ENCODE peak calls at places on chromosomes 13 and 19, in four cellular contexts. One of them, this sample, is unnamed.

GRCh38 chr13:108734676-108735075 is 105.3 kb downstream of the MYO16 start:
- DNase-seq in left lung: no peak
- DNase-seq in SK-N-SH: no peak
- DNase-seq in neural crest cell: no peak
- DNase-seq in this sample: no peak

GRCh38 chr13:85508683-85509329 is 290.4 kb downstream of the SLITRK6 start:
- DNase-seq in left lung: no peak
- DNase-seq in SK-N-SH: no peak
- DNase-seq in neural crest cell: no peak
- DNase-seq in this sample: no peak

GRCh38 chr13:62418872-62419271 is 1003.2 kb upstream of the PCDH20 start:
- DNase-seq in left lung: no peak
- DNase-seq in SK-N-SH: no peak
- DNase-seq in neural crest cell: no peak
- DNase-seq in this sample: no peak

GRCh38 chr19:39997595-39998216 is 846 bp downstream of the ZNF546 start:
- DNase-seq in left lung: no peak
- DNase-seq in SK-N-SH: peak; percentile 37
- DNase-seq in neural crest cell: no peak
- DNase-seq in this sample: no peak

GRCh38 chr13:110185696-110186095 is 121.3 kb downstream of the COL4A1 start:
- DNase-seq in left lung: no peak
- DNase-seq in SK-N-SH: no peak
- DNase-seq in neural crest cell: no peak
- DNase-seq in this sample: no peak

GRCh38 chr13:54226866-54227265 is 1198.3 kb downstream of the OLFM4 start:
- DNase-seq in left lung: no peak
- DNase-seq in SK-N-SH: no peak
- DNase-seq in neural crest cell: peak; percentile 12
- DNase-seq in this sample: no peak

GRCh38 chr13:40061466-40062450 is 406.3 kb downstream of the COG6 start:
- DNase-seq in left lung: no peak
- DNase-seq in SK-N-SH: no peak
- DNase-seq in neural crest cell: no peak
- DNase-seq in this sample: no peak

GRCh38 chr19:16252459-16253205 is 54.9 kb downstream of the AP1M1 start:
- DNase-seq in left lung: peak; percentile 76
- DNase-seq in SK-N-SH: peak; percentile 35
- DNase-seq in neural crest cell: no peak
- DNase-seq in this sample: peak; percentile 73

GRCh38 chr19:47226426-47227346 is 4.3 kb downstream of the BBC3 start:
- DNase-seq in left lung: peak; percentile 94
- DNase-seq in SK-N-SH: peak; percentile 60
- DNase-seq in neural crest cell: no peak
- DNase-seq in this sample: peak; percentile 90

GRCh38 chr19:47095707-47096704 is 17.6 kb downstream of the ZC3H4 start:
- DNase-seq in left lung: peak; percentile 90
- DNase-seq in SK-N-SH: no peak
- DNase-seq in neural crest cell: no peak
- DNase-seq in this sample: no peak

GRCh38 chr13:56988543-56988942 is 152.2 kb upstream of the PRR20A start:
- DNase-seq in left lung: no peak
- DNase-seq in SK-N-SH: no peak
- DNase-seq in neural crest cell: no peak
- DNase-seq in this sample: no peak

GRCh38 chr13:39602614-39603366 is at the start of gene LHFPL6:
- DNase-seq in left lung: peak; percentile 92
- DNase-seq in SK-N-SH: peak; percentile 88
- DNase-seq in neural crest cell: peak; percentile 73
- DNase-seq in this sample: peak; percentile 59

GRCh38 chr13:48776396-48776795 is 122.7 kb downstream of the CYSLTR2 start:
- DNase-seq in left lung: no peak
- DNase-seq in SK-N-SH: no peak
- DNase-seq in neural crest cell: no peak
- DNase-seq in this sample: no peak

GRCh38 chr19:426725-427445 is 17.9 kb upstream of the C2CD4C start:
- DNase-seq in left lung: peak; percentile 79
- DNase-seq in SK-N-SH: peak; percentile 89
- DNase-seq in neural crest cell: no peak
- DNase-seq in this sample: no peak

GRCh38 chr13:32791545-32792172 is 205.4 kb downstream of the PDS5B start:
- DNase-seq in left lung: no peak
- DNase-seq in SK-N-SH: no peak
- DNase-seq in neural crest cell: no peak
- DNase-seq in this sample: no peak

GRCh38 chr13:94248454-94249233 is 230.8 kb downstream of the DCT start:
- DNase-seq in left lung: no peak
- DNase-seq in SK-N-SH: no peak
- DNase-seq in neural crest cell: no peak
- DNase-seq in this sample: no peak

GRCh38 chr13:43785681-43786471 is 896 bp downstream of the ENOX1 start:
- DNase-seq in left lung: peak; percentile 83
- DNase-seq in SK-N-SH: peak; percentile 89
- DNase-seq in neural crest cell: peak; percentile 48
- DNase-seq in this sample: no peak

GRCh38 chr13:98466634-98467236 is 110.2 kb downstream of the STK24 start:
- DNase-seq in left lung: no peak
- DNase-seq in SK-N-SH: peak; percentile 68
- DNase-seq in neural crest cell: peak; percentile 70
- DNase-seq in this sample: no peak

DNA sequence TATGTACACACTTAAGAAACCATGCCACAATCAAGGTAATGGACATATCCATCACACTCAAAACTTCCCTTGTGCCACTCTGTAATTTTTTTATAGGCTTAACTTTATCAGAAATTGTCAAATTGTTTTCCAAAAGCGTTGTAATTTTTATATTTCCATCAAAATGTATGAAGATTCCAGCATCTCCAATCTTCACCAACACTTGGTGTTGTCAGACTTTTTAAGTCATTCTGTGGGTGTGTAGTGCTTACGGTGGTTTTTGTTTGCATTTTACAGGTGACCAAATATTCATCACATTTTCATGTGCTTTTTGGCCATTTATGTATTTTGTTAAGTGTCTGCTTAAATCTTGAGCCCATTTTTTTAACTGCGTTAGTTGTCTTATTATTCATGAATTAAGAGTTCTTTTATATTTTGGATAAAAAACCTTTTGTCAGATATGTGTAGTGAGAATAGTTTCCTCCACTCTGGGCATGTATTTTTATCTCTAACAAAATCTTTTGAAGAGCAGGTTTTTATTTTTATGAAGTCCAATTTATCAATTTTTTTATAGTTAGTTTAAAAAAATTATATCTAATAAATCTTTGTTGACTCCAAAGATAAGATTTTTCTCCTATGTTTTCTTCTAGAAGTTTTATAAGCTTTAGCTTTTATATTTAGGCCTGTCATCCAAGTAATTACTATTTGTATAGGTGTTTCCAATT is 4.6 kb upstream of the ZNF45 start:
- DNase-seq in left lung: no peak
- DNase-seq in SK-N-SH: no peak
- DNase-seq in neural crest cell: no peak
- DNase-seq in this sample: no peak
- TF ChIP-seq CTCF in left lung: no peak
- TF ChIP-seq CTCF in SK-N-SH: no peak
- TF ChIP-seq CTCF in neural crest cell: no peak
- TF ChIP-seq CTCF in this sample: no peak

GRCh38 chr19:55210120-55210493 is 806 bp upstream of the PTPRH start:
- DNase-seq in left lung: no peak
- DNase-seq in SK-N-SH: no peak
- DNase-seq in neural crest cell: no peak
- DNase-seq in this sample: no peak
- TF ChIP-seq CTCF in left lung: no peak
- TF ChIP-seq CTCF in SK-N-SH: no peak
- TF ChIP-seq CTCF in neural crest cell: no peak
- TF ChIP-seq CTCF in this sample: no peak

DNA sequence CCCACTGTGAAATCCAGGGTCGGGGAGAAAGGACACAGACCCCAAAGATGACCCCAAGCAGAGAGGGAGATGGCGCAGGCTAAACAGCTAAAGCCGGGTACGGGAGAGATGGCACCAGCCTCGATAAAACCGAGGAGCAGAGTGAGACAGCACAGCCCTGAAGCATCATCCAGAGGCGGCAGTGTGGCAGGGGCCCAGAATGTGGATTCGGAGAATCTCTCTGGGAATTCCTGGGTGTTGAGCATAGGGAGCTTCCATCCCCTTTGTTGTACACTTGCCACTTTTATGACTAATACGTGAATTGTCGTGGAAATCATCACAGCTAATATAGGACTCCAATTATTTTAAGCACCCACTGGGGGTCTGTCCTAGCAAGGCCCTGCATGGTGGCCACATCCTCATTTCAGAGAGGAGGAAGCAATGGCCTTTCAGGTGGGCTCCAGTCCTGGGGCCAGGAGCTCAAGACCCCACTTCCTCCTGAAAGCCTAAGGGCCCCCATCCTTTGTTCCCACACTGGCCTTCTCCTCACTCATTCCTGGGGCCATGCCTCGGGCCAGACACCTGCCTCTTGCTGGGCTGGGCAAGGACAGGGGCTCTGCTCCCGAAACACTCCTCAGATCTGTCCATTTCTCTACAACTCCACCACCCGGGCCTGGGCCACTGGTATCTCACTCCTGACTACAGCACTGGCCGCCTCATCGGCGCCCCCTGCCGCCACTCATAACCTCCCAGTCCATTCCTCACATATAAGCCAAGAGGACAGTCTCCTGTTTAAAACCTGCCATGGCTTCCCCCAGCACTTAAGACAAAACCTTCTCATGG is 29.3 kb upstream of the ATP1A3 start:
- DNase-seq in left lung: no peak
- DNase-seq in SK-N-SH: peak; percentile 63
- DNase-seq in neural crest cell: peak; percentile 24
- DNase-seq in this sample: no peak
- TF ChIP-seq CTCF in left lung: no peak
- TF ChIP-seq CTCF in SK-N-SH: peak; percentile 43
- TF ChIP-seq CTCF in neural crest cell: peak; percentile 47
- TF ChIP-seq CTCF in this sample: peak; percentile 40

DNA sequence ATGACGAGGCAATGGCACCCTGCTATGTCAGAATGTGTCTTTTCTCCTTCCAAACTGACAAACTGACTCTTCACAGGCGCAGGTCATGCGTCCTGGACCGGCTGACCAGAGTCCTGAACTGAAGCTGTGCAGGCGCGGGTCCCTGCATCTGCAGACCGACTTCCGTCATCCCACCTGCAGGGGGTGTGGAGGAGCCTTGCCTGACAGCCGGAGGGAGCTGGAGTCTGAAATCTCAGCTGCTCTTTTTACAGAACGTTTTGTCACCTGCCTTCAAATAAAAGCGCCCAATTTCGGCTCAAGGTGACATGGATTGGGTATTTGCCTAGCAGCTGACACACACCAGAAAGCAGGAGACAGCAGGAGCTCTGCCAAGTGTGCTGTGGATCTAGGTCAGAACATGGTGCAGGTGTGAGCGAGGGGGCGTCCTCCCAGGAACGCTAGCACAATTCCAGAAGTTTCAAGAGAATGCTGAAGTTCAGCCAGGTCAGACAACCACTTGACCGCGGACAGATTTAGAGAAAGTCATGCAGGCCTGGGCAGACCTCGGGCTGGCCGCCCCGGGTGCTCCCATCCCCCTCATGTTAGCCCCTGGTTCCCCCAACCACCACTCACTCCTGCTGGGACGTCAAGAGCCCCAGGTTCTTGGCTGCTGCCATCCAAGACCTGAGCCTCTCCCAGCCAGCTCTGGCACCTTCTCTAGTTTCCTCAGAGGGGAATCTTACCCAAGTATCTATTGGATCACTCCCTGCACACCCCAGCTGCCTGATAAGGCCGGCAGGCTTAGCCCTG is 32.8 kb downstream of the ELL start:
- DNase-seq in left lung: no peak
- DNase-seq in SK-N-SH: peak; percentile 78
- DNase-seq in neural crest cell: peak; percentile 53
- DNase-seq in this sample: no peak
- TF ChIP-seq CTCF in left lung: no peak
- TF ChIP-seq CTCF in SK-N-SH: peak; percentile 26
- TF ChIP-seq CTCF in neural crest cell: peak; percentile 54
- TF ChIP-seq CTCF in this sample: peak; percentile 4

GRCh38 chr19:57668635-57669034 is at the start of gene ZSCAN4:
- DNase-seq in left lung: no peak
- DNase-seq in SK-N-SH: no peak
- DNase-seq in neural crest cell: no peak
- DNase-seq in this sample: no peak

GRCh38 chr19:57665261-57665806 is 3.4 kb upstream of the ZSCAN4 start:
- DNase-seq in left lung: no peak
- DNase-seq in SK-N-SH: no peak
- DNase-seq in neural crest cell: no peak
- DNase-seq in this sample: no peak

GRCh38 chr19:57664269-57665127 is 4.2 kb upstream of the ZSCAN4 start:
- DNase-seq in left lung: peak; percentile 85
- DNase-seq in SK-N-SH: peak; percentile 89
- DNase-seq in neural crest cell: peak; percentile 55
- DNase-seq in this sample: no peak

GRCh38 chr19:57671124-57671895 is 2.6 kb downstream of the ZSCAN4 start:
- DNase-seq in left lung: no peak
- DNase-seq in SK-N-SH: no peak
- DNase-seq in neural crest cell: no peak
- DNase-seq in this sample: no peak

DNA sequence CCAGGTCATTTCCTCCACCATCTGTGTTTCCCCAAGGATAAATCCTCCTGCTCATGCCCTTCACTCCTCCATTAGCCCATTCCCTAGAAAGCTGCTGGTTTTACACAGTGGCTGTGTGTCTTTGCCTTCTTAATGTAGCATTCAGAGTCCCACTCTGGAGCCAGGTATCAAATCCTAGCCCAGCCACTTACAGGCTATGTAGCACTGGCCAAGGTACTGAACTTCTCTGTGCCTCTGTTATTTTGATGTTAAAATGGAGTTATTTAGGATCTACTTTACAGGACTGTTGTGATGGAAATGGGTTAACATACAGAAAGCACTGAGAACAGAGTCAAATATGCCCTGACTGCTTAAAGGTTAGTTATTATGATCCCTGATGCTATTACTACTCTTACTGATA is 1.5 kb upstream of the ZSCAN4 start:
- DNase-seq in left lung: no peak
- DNase-seq in SK-N-SH: no peak
- DNase-seq in neural crest cell: no peak
- DNase-seq in this sample: no peak
- TF ChIP-seq CTCF in left lung: no peak
- TF ChIP-seq CTCF in SK-N-SH: no peak
- TF ChIP-seq CTCF in neural crest cell: no peak
- TF ChIP-seq CTCF in this sample: no peak

GRCh38 chr13:30256713-30257432 is 50.5 kb downstream of the KATNAL1 start:
- DNase-seq in left lung: no peak
- DNase-seq in SK-N-SH: no peak
- DNase-seq in neural crest cell: no peak
- DNase-seq in this sample: no peak
- TF ChIP-seq CTCF in left lung: no peak
- TF ChIP-seq CTCF in SK-N-SH: peak; percentile 22
- TF ChIP-seq CTCF in neural crest cell: no peak
- TF ChIP-seq CTCF in this sample: no peak

DNA sequence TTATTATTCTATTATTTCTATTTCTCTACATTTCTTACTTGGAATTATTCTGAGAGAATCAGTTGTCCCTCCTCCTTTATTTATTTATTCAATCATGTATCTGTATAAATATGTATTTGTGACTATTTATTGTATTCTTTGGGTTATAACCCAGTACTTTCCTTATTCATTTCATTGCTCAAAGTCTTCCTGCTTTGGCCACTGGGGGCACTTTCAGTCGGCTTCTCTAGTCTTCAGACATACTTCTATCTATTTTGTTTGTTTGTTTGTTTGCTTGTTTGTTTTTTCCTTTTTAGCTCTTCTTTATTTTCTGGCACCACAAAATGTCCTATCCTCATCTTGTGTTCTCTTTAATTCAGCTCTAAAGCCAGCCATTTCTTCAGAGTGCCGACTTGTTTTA is 260.4 kb downstream of the NALCN start:
- DNase-seq in left lung: no peak
- DNase-seq in SK-N-SH: no peak
- DNase-seq in neural crest cell: no peak
- DNase-seq in this sample: no peak
- TF ChIP-seq CTCF in left lung: no peak
- TF ChIP-seq CTCF in SK-N-SH: peak; percentile 62
- TF ChIP-seq CTCF in neural crest cell: peak; percentile 62
- TF ChIP-seq CTCF in this sample: peak; percentile 34

This sample was measured in CD14-positive monocyte.